ENCODE peak calls at places on chromosome 11, in nine cellular contexts. I, P, C, E, B, F, L, K and R are unnamed samples.

GRCh38 chr11:119903389-119903788 is 174.4 kb upstream of the NECTIN1 start:
- DNase-seq in I (no peak), P (no peak), C (no peak), E (no peak), B (no peak), F (no peak), L (no peak), K (no peak), R (no peak)

GRCh38 chr11:46951864-46952263 is 15.3 kb downstream of the CSTPP1 start:
- DNase-seq in I (no peak), P (no peak), C (no peak), E (no peak), B (no peak), F (no peak), L (no peak), K (no peak), R (no peak)

GRCh38 chr11:67613960-67614715 is 7.4 kb downstream of the NDUFV1 start:
- DNase-seq in I (peak), P (no peak), C (peak), E (peak), B (no peak), F (no peak), L (peak), K (peak), R (peak)

GRCh38 chr11:80970016-80970516 is 1529.2 kb upstream of the TENM4 start:
- DNase-seq in I (no peak), P (no peak), C (no peak), E (no peak), B (no peak), F (no peak), L (no peak), K (no peak), R (peak)

GRCh38 chr11:68399916-68400315 is 60.6 kb upstream of the PPP6R3 start:
- DNase-seq in I (no peak), P (no peak), C (no peak), E (no peak), B (no peak), F (no peak), L (no peak), K (no peak), R (no peak)

GRCh38 chr11:120563698-120564572 is 52.4 kb downstream of the GRIK4 start:
- DNase-seq in I (no peak), P (no peak), C (no peak), E (no peak), B (no peak), F (no peak), L (peak), K (no peak), R (no peak)

GRCh38 chr11:76380161-76380976 is 563 bp downstream of the THAP12 start:
- DNase-seq in I (peak), P (peak), C (peak), E (peak), B (peak), F (no peak), L (peak), K (peak), R (peak)

GRCh38 chr11:22441831-22442230 is 103.7 kb downstream of the SLC17A6 start:
- DNase-seq in I (no peak), P (no peak), C (no peak), E (no peak), B (no peak), F (no peak), L (no peak), K (no peak), R (no peak)

GRCh38 chr11:73307323-73308002 is 613 bp upstream of the ARHGEF17 start:
- DNase-seq in I (peak), P (peak), C (peak), E (peak), B (peak), F (peak), L (peak), K (peak), R (peak)

GRCh38 chr11:117851091-117851490 is 25.4 kb downstream of the FXYD6 start:
- DNase-seq in I (no peak), P (no peak), C (no peak), E (no peak), B (no peak), F (no peak), L (no peak), K (no peak), R (no peak)

GRCh38 chr11:8671242-8671641 is 11.2 kb downstream of the TRIM66 start:
- DNase-seq in I (no peak), P (no peak), C (peak), E (no peak), B (peak), F (peak), L (peak), K (peak), R (peak)

GRCh38 chr11:35555238-35555887 is 29.9 kb upstream of the PAMR1 start:
- DNase-seq in I (no peak), P (no peak), C (no peak), E (no peak), B (no peak), F (no peak), L (no peak), K (no peak), R (no peak)

GRCh38 chr11:108620958-108621772 is 27.6 kb upstream of the EXPH5 start:
- DNase-seq in I (no peak), P (no peak), C (no peak), E (no peak), B (peak), F (no peak), L (no peak), K (no peak), R (no peak)

GRCh38 chr11:69140635-69141034 is 15.1 kb upstream of the SMIM38 start:
- DNase-seq in I (no peak), P (no peak), C (no peak), E (no peak), B (no peak), F (no peak), L (no peak), K (no peak), R (no peak)